ENCODE peak calls at places on chromosomes 2 and 18, in five cellular contexts. One of them, this sample, is unnamed.
A peak's percentile ranks its signal among the peaks of the same experiment; 100 is the strongest.

GRCh38 chr2:203623616-203624015 is 82.8 kb upstream of the CD28 start:
- DNase-seq in endodermal cell: no peak
- DNase-seq in right lobe of liver: no peak
- DNase-seq in epithelial cell of esophagus: peak; percentile 13
- DNase-seq in heart left ventricle: no peak
- DNase-seq in this sample: no peak

GRCh38 chr2:160977376-160977775 is 182.9 kb upstream of the TANK start:
- DNase-seq in endodermal cell: no peak
- DNase-seq in right lobe of liver: no peak
- DNase-seq in epithelial cell of esophagus: peak; percentile 55
- DNase-seq in heart left ventricle: no peak
- DNase-seq in this sample: no peak

GRCh38 chr2:119700866-119701265 is 21.9 kb downstream of the TMEM177 start:
- DNase-seq in endodermal cell: peak; percentile 84
- DNase-seq in right lobe of liver: no peak
- DNase-seq in epithelial cell of esophagus: no peak
- DNase-seq in heart left ventricle: no peak
- DNase-seq in this sample: no peak

GRCh38 chr2:231917280-231918088 is 8.7 kb downstream of the NPPC start:
- DNase-seq in endodermal cell: peak; percentile 71
- DNase-seq in right lobe of liver: no peak
- DNase-seq in epithelial cell of esophagus: no peak
- DNase-seq in heart left ventricle: no peak
- DNase-seq in this sample: no peak

GRCh38 chr2:232993231-232993821 is 19.7 kb downstream of the NGEF start:
- DNase-seq in endodermal cell: no peak
- DNase-seq in right lobe of liver: no peak
- DNase-seq in epithelial cell of esophagus: peak; percentile 40
- DNase-seq in heart left ventricle: no peak
- DNase-seq in this sample: no peak

GRCh38 chr2:28766070-28766469 is 14.4 kb downstream of the PPP1CB start:
- DNase-seq in endodermal cell: no peak
- DNase-seq in right lobe of liver: no peak
- DNase-seq in epithelial cell of esophagus: no peak
- DNase-seq in heart left ventricle: no peak
- DNase-seq in this sample: no peak

GRCh38 chr2:120566331-120567035 is 169.2 kb upstream of the GLI2 start:
- DNase-seq in endodermal cell: no peak
- DNase-seq in right lobe of liver: peak; percentile 13
- DNase-seq in epithelial cell of esophagus: no peak
- DNase-seq in heart left ventricle: peak; percentile 93
- DNase-seq in this sample: peak; percentile 63

GRCh38 chr2:145431181-145431951 is 911.4 kb upstream of the ZEB2 start:
- DNase-seq in endodermal cell: peak; percentile 67
- DNase-seq in right lobe of liver: no peak
- DNase-seq in epithelial cell of esophagus: peak; percentile 41
- DNase-seq in heart left ventricle: no peak
- DNase-seq in this sample: no peak

GRCh38 chr2:227325824-227326195 is 759 bp downstream of the MFF start:
- DNase-seq in endodermal cell: no peak
- DNase-seq in right lobe of liver: peak; percentile 51
- DNase-seq in epithelial cell of esophagus: peak; percentile 52
- DNase-seq in heart left ventricle: peak; percentile 31
- DNase-seq in this sample: no peak

GRCh38 chr18:59056706-59057492 is 82.8 kb upstream of the SEC11C start:
- DNase-seq in endodermal cell: peak; percentile 96
- DNase-seq in right lobe of liver: peak; percentile 82
- DNase-seq in epithelial cell of esophagus: peak; percentile 80
- DNase-seq in heart left ventricle: peak; percentile 80
- DNase-seq in this sample: no peak

GRCh38 chr18:79540161-79540913 is 139.3 kb upstream of the CTDP1 start:
- DNase-seq in endodermal cell: peak; percentile 13
- DNase-seq in right lobe of liver: no peak
- DNase-seq in epithelial cell of esophagus: peak; percentile 35
- DNase-seq in heart left ventricle: no peak
- DNase-seq in this sample: no peak

GRCh38 chr2:151302879-151303278 is 13.4 kb upstream of the NMI start:
- DNase-seq in endodermal cell: no peak
- DNase-seq in right lobe of liver: no peak
- DNase-seq in epithelial cell of esophagus: peak; percentile 49
- DNase-seq in heart left ventricle: no peak
- DNase-seq in this sample: peak; percentile 68

GRCh38 chr2:237434916-237435315 is 21.0 kb upstream of the COL6A3 start:
- DNase-seq in endodermal cell: no peak
- DNase-seq in right lobe of liver: no peak
- DNase-seq in epithelial cell of esophagus: no peak
- DNase-seq in heart left ventricle: no peak
- DNase-seq in this sample: no peak

GRCh38 chr18:10771053-10771709 is 245.4 kb downstream of the NAPG start:
- DNase-seq in endodermal cell: no peak
- DNase-seq in right lobe of liver: no peak
- DNase-seq in epithelial cell of esophagus: peak; percentile 3
- DNase-seq in heart left ventricle: no peak
- DNase-seq in this sample: no peak

GRCh38 chr2:138744709-138745108 is 35.5 kb downstream of the NXPH2 start:
- DNase-seq in endodermal cell: no peak
- DNase-seq in right lobe of liver: no peak
- DNase-seq in epithelial cell of esophagus: no peak
- DNase-seq in heart left ventricle: no peak
- DNase-seq in this sample: no peak

GRCh38 chr2:45610281-45611019 is 617 bp downstream of the SRBD1 start:
- DNase-seq in endodermal cell: peak; percentile 81
- DNase-seq in right lobe of liver: peak; percentile 30
- DNase-seq in epithelial cell of esophagus: peak; percentile 68
- DNase-seq in heart left ventricle: peak; percentile 47
- DNase-seq in this sample: no peak

GRCh38 chr2:40487592-40487991 is 35.7 kb upstream of the SLC8A1 start:
- DNase-seq in endodermal cell: no peak
- DNase-seq in right lobe of liver: no peak
- DNase-seq in epithelial cell of esophagus: no peak
- DNase-seq in heart left ventricle: no peak
- DNase-seq in this sample: no peak

GRCh38 chr18:23964282-23965238 is 50.0 kb upstream of the TTC39C start:
- DNase-seq in endodermal cell: no peak
- DNase-seq in right lobe of liver: no peak
- DNase-seq in epithelial cell of esophagus: peak; percentile 82
- DNase-seq in heart left ventricle: no peak
- DNase-seq in this sample: no peak

GRCh38 chr18:26575865-26576217 is 27.5 kb upstream of the KCTD1 start:
- DNase-seq in endodermal cell: no peak
- DNase-seq in right lobe of liver: no peak
- DNase-seq in epithelial cell of esophagus: peak; percentile 51
- DNase-seq in heart left ventricle: no peak
- DNase-seq in this sample: no peak

GRCh38 chr2:188976545-188977268 is 2.5 kb downstream of the COL3A1 start:
- DNase-seq in endodermal cell: no peak
- DNase-seq in right lobe of liver: no peak
- DNase-seq in epithelial cell of esophagus: peak; percentile 45
- DNase-seq in heart left ventricle: no peak
- DNase-seq in this sample: no peak

GRCh38 chr2:146764301-146764700 is 1080.5 kb upstream of the ACVR2A start:
- DNase-seq in endodermal cell: no peak
- DNase-seq in right lobe of liver: no peak
- DNase-seq in epithelial cell of esophagus: peak; percentile 19
- DNase-seq in heart left ventricle: no peak
- DNase-seq in this sample: no peak

GRCh38 chr2:234679151-234679765 is 182.4 kb upstream of the ARL4C start:
- DNase-seq in endodermal cell: peak; percentile 11
- DNase-seq in right lobe of liver: no peak
- DNase-seq in epithelial cell of esophagus: peak; percentile 55
- DNase-seq in heart left ventricle: no peak
- DNase-seq in this sample: no peak

GRCh38 chr18:13635046-13635445 is 91.3 kb downstream of the FAM210A start:
- DNase-seq in endodermal cell: no peak
- DNase-seq in right lobe of liver: no peak
- DNase-seq in epithelial cell of esophagus: no peak
- DNase-seq in heart left ventricle: peak; percentile 69
- DNase-seq in this sample: no peak

GRCh38 chr2:214201892-214202291 is 209.0 kb upstream of the VWC2L start:
- DNase-seq in endodermal cell: no peak
- DNase-seq in right lobe of liver: no peak
- DNase-seq in epithelial cell of esophagus: no peak
- DNase-seq in heart left ventricle: no peak
- DNase-seq in this sample: no peak

GRCh38 chr2:162368494-162368893 is 24.6 kb downstream of the GCA start:
- DNase-seq in endodermal cell: no peak
- DNase-seq in right lobe of liver: no peak
- DNase-seq in epithelial cell of esophagus: no peak
- DNase-seq in heart left ventricle: no peak
- DNase-seq in this sample: no peak

GRCh38 chr2:49367003-49367402 is 212.7 kb upstream of the FSHR start:
- DNase-seq in endodermal cell: peak; percentile 51
- DNase-seq in right lobe of liver: no peak
- DNase-seq in epithelial cell of esophagus: no peak
- DNase-seq in heart left ventricle: no peak
- DNase-seq in this sample: no peak

GRCh38 chr2:172179045-172179742 is 76.5 kb upstream of the DLX2 start:
- DNase-seq in endodermal cell: no peak
- DNase-seq in right lobe of liver: no peak
- DNase-seq in epithelial cell of esophagus: peak; percentile 90
- DNase-seq in heart left ventricle: no peak
- DNase-seq in this sample: no peak

GRCh38 chr2:241802421-241802749 is 6.6 kb upstream of the NEU4 start:
- DNase-seq in endodermal cell: no peak
- DNase-seq in right lobe of liver: peak; percentile 21
- DNase-seq in epithelial cell of esophagus: no peak
- DNase-seq in heart left ventricle: peak; percentile 24
- DNase-seq in this sample: no peak

GRCh38 chr2:241803387-241804325 is 5.3 kb upstream of the NEU4 start:
- DNase-seq in endodermal cell: peak; percentile 60
- DNase-seq in right lobe of liver: peak; percentile 53
- DNase-seq in epithelial cell of esophagus: peak; percentile 53
- DNase-seq in heart left ventricle: peak; percentile 74
- DNase-seq in this sample: no peak

GRCh38 chr2:241802806-241803318 is 6.1 kb upstream of the NEU4 start:
- DNase-seq in endodermal cell: no peak
- DNase-seq in right lobe of liver: no peak
- DNase-seq in epithelial cell of esophagus: no peak
- DNase-seq in heart left ventricle: peak; percentile 14
- DNase-seq in this sample: no peak

GRCh38 chr2:241799522-241800197 is 9.3 kb upstream of the NEU4 start:
- DNase-seq in endodermal cell: peak; percentile 42
- DNase-seq in right lobe of liver: no peak
- DNase-seq in epithelial cell of esophagus: no peak
- DNase-seq in heart left ventricle: peak; percentile 21
- DNase-seq in this sample: no peak

DNA sequence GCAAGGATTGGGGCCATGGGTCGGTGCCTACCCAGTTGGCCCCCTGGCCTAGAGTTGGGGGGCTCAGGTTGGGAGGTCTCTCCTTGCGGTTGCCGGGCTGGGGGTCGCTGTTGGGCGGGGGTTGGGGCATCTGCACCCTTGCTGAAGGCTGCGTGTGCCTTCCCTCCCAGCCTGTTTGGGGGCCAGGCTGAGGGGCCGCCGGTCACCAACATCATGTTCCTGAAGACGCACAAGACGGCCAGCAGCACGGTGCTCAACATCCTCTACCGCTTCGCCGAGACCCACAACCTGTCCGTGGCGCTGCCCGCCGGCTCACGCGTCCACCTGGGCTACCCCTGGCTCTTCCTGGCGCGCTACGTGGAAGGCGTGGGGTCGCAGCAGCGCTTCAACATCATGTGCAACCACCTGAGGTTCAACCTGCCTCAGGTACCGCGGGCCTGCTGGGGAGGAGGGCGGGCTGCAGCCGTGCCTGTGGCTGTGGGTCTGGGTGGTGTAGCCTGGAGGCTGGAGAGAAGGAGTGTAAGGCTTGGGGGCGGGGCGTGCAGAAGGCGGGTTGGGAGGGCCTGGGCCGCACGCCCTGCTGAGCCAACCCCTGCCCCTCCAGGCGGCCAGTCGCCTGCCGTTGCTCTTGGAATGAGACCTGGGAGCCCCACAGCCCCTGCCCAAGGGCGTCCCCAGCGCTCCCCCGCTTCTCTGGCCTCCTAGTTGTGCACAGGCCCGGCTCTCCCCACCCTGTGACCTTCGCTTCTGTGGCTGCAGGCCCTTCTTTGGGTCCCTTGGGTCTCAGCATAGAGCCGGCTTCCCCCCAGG is 7.2 kb upstream of the NEU4 start:
- DNase-seq in endodermal cell: peak; percentile 81
- DNase-seq in right lobe of liver: peak; percentile 16
- DNase-seq in epithelial cell of esophagus: no peak
- DNase-seq in heart left ventricle: peak; percentile 23
- DNase-seq in this sample: no peak
- H3K4me3 ChIP-seq in endodermal cell: no peak overlapping the region
- H3K4me3 ChIP-seq in right lobe of liver: no peak overlapping the region
- H3K4me3 ChIP-seq in epithelial cell of esophagus: no peak overlapping the region
- H3K4me3 ChIP-seq in heart left ventricle: no peak overlapping the region
- H3K4me3 ChIP-seq in this sample: no peak overlapping the region

GRCh38 chr2:108944601-108945241 is 44.3 kb downstream of the EDAR start:
- DNase-seq in endodermal cell: peak; percentile 87
- DNase-seq in right lobe of liver: no peak
- DNase-seq in epithelial cell of esophagus: no peak
- DNase-seq in heart left ventricle: no peak
- DNase-seq in this sample: no peak
- TF ChIP-seq CTCF in endodermal cell: peak; percentile 62
- TF ChIP-seq CTCF in right lobe of liver: peak; percentile 23
- TF ChIP-seq CTCF in epithelial cell of esophagus: no peak
- TF ChIP-seq CTCF in heart left ventricle: no peak
- TF ChIP-seq CTCF in this sample: peak; percentile 26

DNA sequence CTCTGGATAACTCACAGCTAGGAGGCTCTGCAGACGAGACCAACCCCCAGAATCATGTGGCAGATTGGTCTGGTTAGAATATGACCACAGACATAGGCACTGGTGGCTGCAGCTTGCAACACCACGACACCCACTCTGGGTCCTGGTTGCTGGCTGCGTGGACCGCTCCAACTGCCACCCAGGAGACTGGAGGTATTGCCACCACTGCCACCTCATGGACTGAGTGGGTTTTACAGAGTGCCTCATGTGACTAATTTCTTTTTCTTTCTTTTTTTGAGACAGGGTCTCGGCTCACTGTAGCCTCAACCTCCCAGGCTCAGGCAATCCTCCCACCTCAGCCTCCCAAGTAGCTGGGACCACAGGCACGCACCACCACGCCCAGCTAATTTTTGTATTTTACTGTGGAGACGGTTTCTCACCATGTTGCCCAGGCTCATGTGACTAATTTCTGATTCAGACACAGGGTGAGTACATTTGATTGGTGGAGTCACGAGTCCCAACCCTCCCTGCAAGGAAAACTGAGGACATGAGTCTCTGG is 29.9 kb upstream of the NT5DC4 start:
- DNase-seq in endodermal cell: peak; percentile 84
- DNase-seq in right lobe of liver: peak; percentile 76
- DNase-seq in epithelial cell of esophagus: peak; percentile 85
- DNase-seq in heart left ventricle: peak; percentile 59
- DNase-seq in this sample: no peak
- H3K4me3 ChIP-seq in endodermal cell: no peak overlapping the region
- H3K4me3 ChIP-seq in right lobe of liver: no peak overlapping the region
- H3K4me3 ChIP-seq in epithelial cell of esophagus: no peak overlapping the region
- H3K4me3 ChIP-seq in heart left ventricle: no peak overlapping the region
- H3K4me3 ChIP-seq in this sample: no peak overlapping the region

GRCh38 chr2:21372654-21373053 is 248.9 kb downstream of the TDRD15 start:
- DNase-seq in endodermal cell: peak; percentile 84
- DNase-seq in right lobe of liver: no peak
- DNase-seq in epithelial cell of esophagus: peak; percentile 21
- DNase-seq in heart left ventricle: no peak
- DNase-seq in this sample: no peak
- TF ChIP-seq CTCF in endodermal cell: peak; percentile 90
- TF ChIP-seq CTCF in right lobe of liver: peak; percentile 52
- TF ChIP-seq CTCF in epithelial cell of esophagus: peak; percentile 42
- TF ChIP-seq CTCF in heart left ventricle: no peak
- TF ChIP-seq CTCF in this sample: no peak